ENCODE peak calls at places on chromosomes 16 and 17, in nine cellular contexts. U is lower lobe of right lung, B is mesendoderm, K is esophagus squamous epithelium, C is left lung, Y is left ventricle myocardium inferior, T is fibroblast of lung, R is heart right ventricle, E is HCT116. G is an unnamed sample. For H3K27me3, the result is how much of the 10 kb centered on the place peaks cover.

GRCh38 chr17:8365143-8365542 is 11.4 kb downstream of the KRABD2 start:
- DNase-seq in U (no peak), B (no peak), K (no peak), C (no peak), Y (no peak), T (peak), R (no peak), E (no peak), G (no peak)

GRCh38 chr16:77833906-77834599 is 45.7 kb downstream of the VAT1L start:
- DNase-seq in U (no peak), B (peak), K (no peak), C (no peak), Y (no peak), T (peak), R (no peak), E (no peak), G (no peak)

GRCh38 chr16:89596061-89596689 is 17.3 kb upstream of the DPEP1 start:
- DNase-seq in U (no peak), B (no peak), K (no peak), C (no peak), Y (no peak), T (no peak), R (no peak), E (no peak), G (no peak)

GRCh38 chr16:59195242-59195641 is 461.1 kb upstream of the GOT2 start:
- DNase-seq in U (no peak), B (no peak), K (no peak), C (no peak), Y (no peak), T (no peak), R (no peak), E (no peak), G (no peak)

GRCh38 chr17:4230142-4230541 is 33.6 kb downstream of the ANKFY1 start:
- DNase-seq in U (no peak), B (peak), K (no peak), C (no peak), Y (no peak), T (peak), R (no peak), E (peak), G (no peak)

GRCh38 chr16:48561960-48562393 is 48.0 kb downstream of the N4BP1 start:
- DNase-seq in U (no peak), B (no peak), K (no peak), C (no peak), Y (no peak), T (peak), R (no peak), E (no peak), G (no peak)

GRCh38 chr16:84103678-84104077 is 13.1 kb downstream of the MBTPS1 start:
- DNase-seq in U (no peak), B (no peak), K (no peak), C (no peak), Y (no peak), T (peak), R (no peak), E (no peak), G (no peak)

GRCh38 chr17:50392621-50393020 is 4.7 kb downstream of the LRRC59 start:
- DNase-seq in U (no peak), B (no peak), K (no peak), C (no peak), Y (no peak), T (no peak), R (no peak), E (no peak), G (no peak)

GRCh38 chr16:57383276-57384247 is 11.3 kb downstream of the CX3CL1 start:
- DNase-seq in U (no peak), B (peak), K (no peak), C (no peak), Y (no peak), T (peak), R (no peak), E (no peak), G (no peak)

GRCh38 chr17:59298512-59298911 is 32.9 kb upstream of the YPEL2 start:
- DNase-seq in U (no peak), B (no peak), K (no peak), C (no peak), Y (no peak), T (no peak), R (no peak), E (no peak), G (no peak)

GRCh38 chr16:30977502-30977901 is 7.5 kb upstream of the HSD3B7 start:
- DNase-seq in U (no peak), B (peak), K (no peak), C (no peak), Y (no peak), T (no peak), R (no peak), E (no peak), G (no peak)

GRCh38 chr17:31571124-31571892 is 179.8 kb downstream of the RAB11FIP4 start:
- DNase-seq in U (no peak), B (no peak), K (no peak), C (peak), Y (peak), T (peak), R (peak), E (no peak), G (no peak)

GRCh38 chr17:29010129-29010528 is 4.3 kb upstream of the SEZ6 start:
- DNase-seq in U (no peak), B (no peak), K (no peak), C (no peak), Y (no peak), T (no peak), R (no peak), E (no peak), G (no peak)
- H3K27me3 ChIP-seq in U (under half), B (under half), K (half or more), C (under half), Y (half or more), T (under half), R (under half), E (half or more), G (under half)

GRCh38 chr17:81039096-81039495 is 4.1 kb downstream of the BAIAP2 start:
- DNase-seq in U (no peak), B (no peak), K (no peak), C (no peak), Y (no peak), T (no peak), R (no peak), E (no peak), G (no peak)

GRCh38 chr17:81036128-81036891 is 1.4 kb downstream of the BAIAP2 start:
- DNase-seq in U (peak), B (no peak), K (no peak), C (peak), Y (no peak), T (peak), R (no peak), E (no peak), G (no peak)

GRCh38 chr17:81037026-81037782 is 2.3 kb downstream of the BAIAP2 start:
- DNase-seq in U (peak), B (no peak), K (no peak), C (no peak), Y (peak), T (no peak), R (peak), E (no peak), G (no peak)

GRCh38 chr17:81039854-81040758 is 5.2 kb downstream of the BAIAP2 start:
- DNase-seq in U (no peak), B (no peak), K (no peak), C (no peak), Y (no peak), T (peak), R (no peak), E (no peak), G (no peak)

DNA sequence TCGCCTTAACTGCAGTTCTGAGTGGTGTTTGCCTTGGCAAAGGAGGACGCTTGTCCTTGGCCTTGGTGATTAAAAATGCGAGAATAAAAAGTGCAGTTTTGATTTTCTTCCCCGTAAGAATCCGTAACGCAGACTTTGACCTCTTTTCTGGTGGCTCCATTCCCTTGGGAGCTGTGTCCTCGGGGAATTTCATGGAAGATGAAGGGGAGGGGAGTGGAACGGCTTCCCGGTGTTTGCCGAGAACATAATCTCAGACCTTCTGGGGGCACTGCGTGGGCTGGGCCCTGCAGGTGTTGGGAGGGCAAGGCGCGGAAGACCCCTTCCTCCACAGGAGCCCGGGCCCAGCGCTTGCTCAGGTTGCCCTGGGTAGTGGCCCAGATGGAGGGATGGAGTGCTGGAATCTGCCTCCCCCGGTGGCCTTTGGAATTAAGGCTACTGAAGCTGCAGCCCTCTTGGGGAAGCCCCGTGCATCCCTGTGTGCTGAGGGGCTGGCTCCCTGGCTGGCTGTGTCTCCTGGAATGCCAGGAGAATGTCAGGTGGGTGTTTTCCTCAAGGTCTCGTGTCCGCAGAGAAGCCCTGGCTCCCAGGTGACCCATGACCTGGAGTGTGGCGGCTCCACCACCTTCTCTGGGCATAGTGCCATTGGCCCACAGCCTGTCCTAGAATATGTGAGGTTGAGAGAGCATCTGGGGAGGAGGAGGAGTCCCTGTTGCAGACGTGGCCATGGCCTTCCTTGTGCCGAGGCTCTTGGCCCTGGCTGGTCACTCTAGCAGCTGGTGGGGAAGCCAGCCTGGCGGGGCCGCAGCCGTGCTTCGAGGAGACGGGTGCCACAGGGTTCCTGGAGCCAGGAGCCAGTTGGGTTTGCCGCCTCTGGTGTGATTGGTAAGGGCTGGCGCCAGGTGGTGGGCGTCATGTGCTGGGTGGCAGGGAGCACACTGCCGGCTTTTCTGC is 3.1 kb downstream of the BAIAP2 start:
- DNase-seq in U (no peak), B (peak), K (no peak), C (no peak), Y (no peak), T (no peak), R (no peak), E (no peak), G (no peak)
- H3K27me3 ChIP-seq in U (under half), B (under half), K (under half), C (under half), Y (under half), T (under half), R (under half), E (under half), G (under half)

DNA sequence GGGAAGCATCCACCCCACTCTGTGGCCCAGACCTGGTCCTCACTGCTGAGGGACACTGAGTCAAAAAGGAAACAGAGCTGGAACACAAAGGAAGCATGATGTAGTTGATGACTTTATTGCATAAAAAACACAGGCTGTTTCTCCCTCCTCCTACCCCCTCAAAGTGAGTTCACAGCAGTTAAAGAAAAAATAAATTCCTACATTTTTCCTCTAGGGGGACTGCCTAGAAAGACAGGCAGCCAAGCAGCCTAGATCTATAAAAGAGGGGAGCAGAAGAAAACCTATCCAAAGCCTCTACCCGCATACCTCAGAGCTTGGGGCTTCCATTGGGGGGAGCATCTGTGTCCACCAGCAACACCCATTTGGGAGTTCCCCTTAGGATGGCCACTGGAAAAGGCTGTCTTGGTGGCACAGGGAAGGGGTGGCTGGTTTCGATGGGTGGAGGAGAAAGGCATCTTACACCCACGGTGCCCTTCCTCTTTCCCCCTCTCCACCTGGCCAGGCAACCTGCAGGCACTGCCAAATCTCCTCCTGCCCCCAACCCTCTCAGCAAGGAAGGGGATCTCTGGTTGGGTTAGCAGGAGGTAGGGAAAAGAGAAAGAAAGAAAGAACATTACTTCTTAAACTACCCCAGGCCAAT is 3.9 kb upstream of the SCRN2 start:
- DNase-seq in U (no peak), B (no peak), K (no peak), C (no peak), Y (no peak), T (no peak), R (no peak), E (no peak), G (no peak)
- H3K27me3 ChIP-seq in U (half or more), B (under half), K (half or more), C (under half), Y (half or more), T (under half), R (under half), E (under half), G (under half)

DNA sequence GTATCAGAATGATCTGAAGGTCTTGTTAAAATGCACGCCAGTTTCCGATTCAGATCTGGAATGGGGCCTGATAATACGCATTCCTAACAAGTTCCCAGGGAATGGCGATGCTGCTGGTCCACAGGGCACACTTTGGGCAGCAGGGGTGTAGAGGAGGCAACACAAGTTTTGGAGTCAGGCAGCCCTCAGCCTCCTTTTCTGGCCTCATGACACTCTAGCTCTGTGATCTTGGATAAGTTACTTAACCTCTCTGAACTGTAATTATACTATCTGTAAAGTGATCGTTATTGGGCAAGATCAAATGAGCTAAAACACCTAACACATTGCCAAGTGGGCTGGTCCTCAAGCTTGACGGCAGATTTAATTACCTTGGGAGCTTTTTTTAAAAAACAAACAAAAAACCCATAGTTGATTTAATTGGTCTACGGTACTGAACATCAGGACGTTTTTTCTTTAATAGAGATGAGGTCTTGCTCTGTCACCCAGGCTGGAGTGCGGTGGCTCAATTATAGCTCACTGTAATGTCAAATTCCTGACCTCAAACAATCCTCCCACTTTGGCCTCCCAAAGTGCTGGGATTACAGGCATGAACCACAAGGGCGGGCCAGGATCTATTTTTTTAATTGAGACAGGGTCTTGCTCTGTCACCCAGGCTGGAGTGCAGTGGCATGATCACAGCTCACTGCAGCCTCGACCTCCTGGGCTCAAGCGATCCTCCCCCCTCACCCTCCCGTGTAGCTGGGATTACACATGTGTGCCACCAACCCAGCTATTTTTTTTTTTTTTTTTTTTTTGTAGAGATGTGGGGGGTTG is 10.0 kb upstream of the MRPS23 start:
- DNase-seq in U (no peak), B (no peak), K (no peak), C (no peak), Y (no peak), T (no peak), R (no peak), E (no peak), G (no peak)
- H3K27me3 ChIP-seq in U (under half), B (under half), K (under half), C (under half), Y (under half), T (under half), R (under half), E (under half), G (under half)

GRCh38 chr17:44780161-44780560 is 21.4 kb downstream of the ADAM11 start:
- DNase-seq in U (no peak), B (no peak), K (no peak), C (no peak), Y (no peak), T (no peak), R (no peak), E (no peak), G (no peak)
- H3K27me3 ChIP-seq in U (under half), B (under half), K (under half), C (under half), Y (under half), T (under half), R (under half), E (under half), G (under half)

GRCh38 chr17:15341966-15342365 is 569 bp upstream of the TEKT3 start:
- DNase-seq in U (no peak), B (no peak), K (no peak), C (no peak), Y (no peak), T (no peak), R (no peak), E (no peak), G (no peak)

GRCh38 chr17:15340966-15341365 is 431 bp downstream of the TEKT3 start:
- DNase-seq in U (no peak), B (peak), K (no peak), C (no peak), Y (no peak), T (no peak), R (no peak), E (no peak), G (no peak)

GRCh38 chr17:15341385-15341849 is at the start of gene TEKT3:
- DNase-seq in U (peak), B (peak), K (no peak), C (peak), Y (peak), T (peak), R (peak), E (no peak), G (peak)

GRCh38 chr17:15343749-15344148 is 2.4 kb upstream of the TEKT3 start:
- DNase-seq in U (no peak), B (peak), K (no peak), C (no peak), Y (no peak), T (peak), R (no peak), E (no peak), G (no peak)

DNA sequence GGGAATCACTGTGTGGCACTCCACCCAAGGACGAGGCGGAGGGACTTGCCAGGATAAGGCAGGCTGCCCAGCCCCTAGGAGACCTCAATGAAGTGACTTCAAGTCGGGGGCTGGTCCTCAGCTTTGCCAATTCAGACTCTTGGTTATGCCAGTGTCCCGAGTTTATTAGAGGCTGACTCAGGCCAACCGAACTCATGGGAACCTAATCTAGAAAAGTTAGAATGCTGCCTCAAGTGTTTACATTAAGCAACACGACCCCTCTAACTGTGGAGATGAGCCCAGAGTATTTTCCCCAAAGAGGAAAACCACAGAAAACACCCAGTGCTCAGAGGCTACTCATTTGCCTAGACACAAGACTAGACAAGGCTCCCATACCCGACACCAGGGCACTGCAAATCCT is 1.1 kb upstream of the TEKT3 start:
- DNase-seq in U (no peak), B (no peak), K (no peak), C (no peak), Y (no peak), T (peak), R (no peak), E (no peak), G (no peak)
- H3K27me3 ChIP-seq in U (under half), B (under half), K (half or more), C (under half), Y (under half), T (under half), R (under half), E (under half), G (under half)

GRCh38 chr16:86735727-86736126 is 157.4 kb downstream of the FOXL1 start:
- DNase-seq in U (no peak), B (no peak), K (no peak), C (no peak), Y (no peak), T (no peak), R (no peak), E (no peak), G (no peak)
- H3K27me3 ChIP-seq in U (half or more), B (under half), K (half or more), C (under half), Y (under half), T (under half), R (under half), E (under half), G (under half)

GRCh38 chr17:79935197-79935844 is 96.1 kb upstream of the CBX4 start:
- DNase-seq in U (no peak), B (no peak), K (no peak), C (no peak), Y (no peak), T (no peak), R (no peak), E (no peak), G (no peak)

GRCh38 chr17:79934653-79934970 is 95.4 kb upstream of the CBX4 start:
- DNase-seq in U (no peak), B (no peak), K (no peak), C (no peak), Y (no peak), T (no peak), R (no peak), E (no peak), G (no peak)

GRCh38 chr17:79932446-79932845 is 93.2 kb upstream of the CBX4 start:
- DNase-seq in U (no peak), B (no peak), K (no peak), C (no peak), Y (no peak), T (no peak), R (no peak), E (no peak), G (no peak)

GRCh38 chr17:79932907-79933306 is 93.7 kb upstream of the CBX4 start:
- DNase-seq in U (no peak), B (no peak), K (no peak), C (no peak), Y (no peak), T (no peak), R (no peak), E (no peak), G (no peak)

DNA sequence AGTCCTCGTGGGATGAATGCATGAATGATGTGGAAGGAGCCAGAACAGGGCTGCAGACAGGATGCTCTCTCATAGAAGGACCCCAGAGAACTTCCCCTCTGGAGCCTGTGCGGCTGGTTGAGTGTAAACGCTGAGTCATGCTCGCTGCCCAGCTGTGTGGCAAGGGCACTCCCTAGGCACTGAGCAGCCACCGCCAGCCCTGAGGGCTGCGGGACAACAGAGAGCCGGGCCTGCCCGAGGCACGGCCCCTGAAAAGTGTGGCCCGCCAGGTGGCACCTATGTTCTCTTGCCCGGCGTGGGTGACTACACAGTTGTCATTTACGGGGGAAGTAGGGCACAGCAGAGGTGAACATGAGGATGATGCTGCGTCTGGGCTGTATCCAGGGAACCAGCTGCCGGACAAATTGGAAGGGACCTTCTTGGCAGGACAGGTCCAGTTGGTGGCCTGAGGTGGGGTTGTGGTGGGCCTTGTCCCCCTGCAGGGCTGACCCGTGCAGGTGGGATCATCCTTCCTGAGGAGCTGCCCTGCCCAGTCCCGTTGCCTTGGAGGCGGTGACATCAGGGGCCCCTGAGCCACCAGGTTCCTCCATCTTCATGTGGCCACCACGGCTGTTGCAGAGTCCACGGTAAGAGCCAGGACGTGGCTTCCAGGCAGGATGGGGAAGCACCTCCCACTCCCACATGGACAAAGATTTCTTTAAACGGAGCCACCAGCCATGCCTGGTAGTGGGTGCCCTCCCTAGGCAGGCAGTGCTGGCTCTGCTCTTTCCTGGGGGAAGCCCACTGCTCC is 94.8 kb upstream of the CBX4 start:
- DNase-seq in U (peak), B (no peak), K (no peak), C (peak), Y (no peak), T (peak), R (no peak), E (no peak), G (no peak)
- H3K27me3 ChIP-seq in U (under half), B (under half), K (under half), C (under half), Y (under half), T (under half), R (under half), E (under half), G (under half)